ENCODE peak calls at places on chromosome 1, in eight cellular contexts. C is left ventricle myocardium inferior; Y is CD8-positive, alpha-beta memory T cell; T is fibroblast of lung; S is H1; F is neural progenitor cell; Z is effector memory CD4-positive, alpha-beta T cell; R is PC-9. U is an unnamed sample.
A peak's percentile ranks its signal among the peaks of the same experiment; 100 is the strongest.

GRCh38 chr1:27135920-27136551 is 18.9 kb downstream of the SLC9A1 start:
- DNase-seq in Z (peak; percentile 33), F (peak; percentile 60), Y (peak; percentile 22), C (no peak), T (no peak), R (no peak), S (peak; percentile 60), U (no peak)

GRCh38 chr1:200889571-200889970 is 5.1 kb upstream of the INAVA start:
- DNase-seq in Y (no peak), R (no peak), Z (no peak), C (no peak), F (no peak), S (no peak), T (no peak), U (no peak)

GRCh38 chr1:80417651-80418050 is 1383.1 kb upstream of the ADGRL2 start:
- DNase-seq in R (no peak), T (peak; percentile 19), C (no peak), Z (no peak), S (no peak), F (no peak), Y (no peak), U (no peak)

GRCh38 chr1:162107911-162108310 is 38.4 kb downstream of the NOS1AP start:
- DNase-seq in S (no peak), R (no peak), T (no peak), Y (no peak), Z (no peak), F (no peak), C (no peak), U (no peak)

GRCh38 chr1:62590255-62590969 is 6.9 kb upstream of the ANGPTL3 start:
- DNase-seq in Y (no peak), C (no peak), S (no peak), Z (no peak), R (no peak), F (no peak), T (no peak), U (no peak)

GRCh38 chr1:233627823-233628222 is 13.9 kb downstream of the KCNK1 start:
- DNase-seq in R (peak; percentile 28), C (no peak), F (no peak), Z (no peak), Y (no peak), T (no peak), S (no peak), U (no peak)

GRCh38 chr1:30746212-30747027 is 11.2 kb downstream of the LAPTM5 start:
- DNase-seq in T (no peak), S (no peak), C (no peak), R (no peak), Y (no peak), F (no peak), Z (no peak), U (no peak)

GRCh38 chr1:193674292-193674944 is 488.0 kb upstream of the B3GALT2 start:
- DNase-seq in T (peak; percentile 15), F (no peak), S (no peak), C (no peak), Z (no peak), Y (no peak), R (no peak), U (no peak)

GRCh38 chr1:224127925-224128819 is 14.3 kb downstream of the FBXO28 start:
- DNase-seq in S (no peak), Z (no peak), T (peak; percentile 49), F (no peak), R (peak; percentile 56), Y (no peak), C (no peak), U (no peak)

DNA sequence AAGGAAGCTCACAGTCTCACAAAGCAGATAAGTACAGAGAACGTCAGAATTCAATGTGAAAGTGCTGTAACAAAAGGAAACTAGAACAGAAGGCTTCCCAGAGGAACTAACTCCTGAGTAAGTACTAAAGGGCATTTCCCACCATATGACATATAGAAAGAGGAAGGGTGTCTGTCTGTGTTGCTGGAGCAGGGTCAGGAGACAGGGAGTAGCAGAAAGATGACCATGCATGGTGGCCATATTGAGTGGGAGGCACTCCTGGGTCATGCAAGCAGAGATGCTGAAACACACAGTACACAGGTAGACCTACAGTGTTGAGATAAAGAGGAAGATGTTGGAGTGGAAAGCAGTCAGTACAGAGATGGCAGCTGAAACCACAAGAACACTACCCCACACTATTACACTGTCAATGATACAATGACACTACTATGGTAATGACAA is 47.3 kb downstream of the SLC25A24 start:
- DNase-seq in R (peak; percentile 26), S (no peak), T (no peak), Z (no peak), Y (no peak), F (no peak), C (no peak), U (no peak)
- H3K9me3 ChIP-seq in R (no peaks in the 10 kb centered on the region), S (no peaks in the 10 kb centered on the region), T (no peaks in the 10 kb centered on the region), Z (no peaks in the 10 kb centered on the region), Y (no peaks in the 10 kb centered on the region), F (no peaks in the 10 kb centered on the region), C (no peaks in the 10 kb centered on the region), U (no peaks in the 10 kb centered on the region)

GRCh38 chr1:40479156-40479555 is 2.1 kb downstream of the ZFP69 start:
- DNase-seq in T (no peak), R (no peak), Z (no peak), F (no peak), S (no peak), C (no peak), Y (no peak), U (no peak)

GRCh38 chr1:40477680-40478057 is 579 bp downstream of the ZFP69 start:
- DNase-seq in F (no peak), T (peak; percentile 31), Y (no peak), C (no peak), S (no peak), R (no peak), Z (no peak), U (no peak)

GRCh38 chr1:40475268-40475667 is 1.8 kb upstream of the ZFP69 start:
- DNase-seq in C (no peak), F (no peak), Z (no peak), R (no peak), T (no peak), S (no peak), Y (no peak), U (no peak)

GRCh38 chr1:40476924-40477679 is at the start of gene ZFP69:
- DNase-seq in F (peak; percentile 83), R (no peak), C (peak; percentile 82), T (peak; percentile 64), S (peak; percentile 84), Z (peak; percentile 45), Y (peak; percentile 55), U (peak; percentile 51)

DNA sequence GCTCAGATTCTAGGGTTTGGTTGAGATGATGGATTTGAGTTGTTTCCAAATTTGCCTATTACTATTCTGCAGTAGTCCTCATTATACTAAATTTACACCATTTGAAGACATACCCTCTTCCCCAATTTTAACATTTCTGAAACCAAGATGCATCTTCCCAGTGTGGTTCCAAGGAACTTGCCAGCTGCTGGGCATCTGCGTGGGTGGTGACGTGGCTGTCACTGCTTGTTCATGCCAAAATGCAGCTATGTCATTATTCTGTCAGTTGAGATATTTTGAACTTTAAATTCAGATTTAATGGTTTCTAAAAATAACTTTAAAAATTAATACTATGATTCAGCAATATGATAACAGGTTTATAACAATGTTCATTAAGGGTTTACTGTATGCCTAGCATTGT is 1.2 kb downstream of the ZFP69 start:
- DNase-seq in Y (no peak), R (no peak), Z (no peak), C (no peak), S (no peak), F (no peak), T (no peak), U (no peak)
- H3K9me3 ChIP-seq in Y (no peaks in the 10 kb centered on the region), R (peaks cover 32% of the 10 kb centered on the region), Z (no peaks in the 10 kb centered on the region), C (peaks cover 39% of the 10 kb centered on the region), S (peaks cover 5% of the 10 kb centered on the region), F (peaks cover 16% of the 10 kb centered on the region), T (no peaks in the 10 kb centered on the region), U (peaks cover 4% of the 10 kb centered on the region)

GRCh38 chr1:118370861-118371260 is 185.8 kb upstream of the SPAG17 start:
- DNase-seq in S (no peak), R (no peak), T (no peak), Z (no peak), Y (no peak), F (no peak), C (no peak), U (no peak)

GRCh38 chr1:118363396-118363795 is 178.4 kb upstream of the SPAG17 start:
- DNase-seq in Z (no peak), F (no peak), R (no peak), Y (no peak), C (no peak), T (no peak), S (no peak), U (no peak)

GRCh38 chr1:118366296-118366695 is 181.3 kb upstream of the SPAG17 start:
- DNase-seq in F (no peak), C (no peak), R (no peak), T (peak; percentile 0), Y (no peak), S (no peak), Z (no peak), U (no peak)

GRCh38 chr1:118360817-118361216 is 175.8 kb upstream of the SPAG17 start:
- DNase-seq in R (no peak), Y (no peak), F (no peak), S (no peak), T (peak; percentile 57), Z (no peak), C (no peak), U (no peak)

GRCh38 chr1:118364882-118365281 is 179.9 kb upstream of the SPAG17 start:
- DNase-seq in R (no peak), S (no peak), Z (no peak), Y (no peak), T (no peak), C (no peak), F (no peak), U (no peak)
- H3K9me3 ChIP-seq in R (peaks cover 15% of the 10 kb centered on the region), S (peaks cover 14% of the 10 kb centered on the region), Z (no peaks in the 10 kb centered on the region), Y (no peaks in the 10 kb centered on the region), T (no peaks in the 10 kb centered on the region), C (peaks cover 81% of the 10 kb centered on the region), F (peaks cover 8% of the 10 kb centered on the region), U (no peaks in the 10 kb centered on the region)

GRCh38 chr1:220221670-220222069 is 50.6 kb downstream of the RAB3GAP2 start:
- DNase-seq in F (no peak), Z (no peak), Y (no peak), R (no peak), C (no peak), T (no peak), S (no peak), U (no peak)

GRCh38 chr1:220219136-220219442 is 53.2 kb downstream of the RAB3GAP2 start:
- DNase-seq in S (no peak), F (no peak), C (no peak), Y (no peak), T (no peak), R (no peak), Z (no peak), U (no peak)

GRCh38 chr1:220222939-220223338 is 49.3 kb downstream of the RAB3GAP2 start:
- DNase-seq in S (no peak), Z (no peak), C (no peak), R (no peak), F (no peak), Y (no peak), T (no peak), U (no peak)

GRCh38 chr1:220219865-220220698 is 52.2 kb downstream of the RAB3GAP2 start:
- DNase-seq in Z (no peak), S (no peak), R (no peak), F (no peak), T (no peak), Y (no peak), C (no peak), U (no peak)

DNA sequence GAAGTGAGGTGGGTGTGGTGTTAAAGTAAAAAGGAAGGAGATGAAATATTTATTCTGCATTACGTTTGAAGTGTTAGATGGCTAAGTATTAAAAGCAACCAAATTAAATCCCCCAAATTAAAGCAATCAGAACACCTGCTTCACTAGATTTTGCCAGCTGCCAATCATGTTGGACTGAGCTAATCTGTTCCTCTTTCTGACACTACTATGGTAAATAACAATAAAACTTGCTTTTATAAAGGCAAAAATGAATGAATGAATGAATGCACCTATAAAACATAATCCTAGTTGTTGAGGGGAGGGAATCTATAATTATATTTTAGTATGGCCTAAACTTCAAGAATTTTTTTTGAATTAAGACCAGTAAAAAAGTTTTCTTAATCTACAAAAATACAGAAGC is 51.0 kb downstream of the RAB3GAP2 start:
- DNase-seq in F (no peak), C (no peak), T (no peak), Z (no peak), Y (no peak), R (no peak), S (no peak), U (no peak)
- H3K9me3 ChIP-seq in F (no peaks in the 10 kb centered on the region), C (no peaks in the 10 kb centered on the region), T (no peaks in the 10 kb centered on the region), Z (no peaks in the 10 kb centered on the region), Y (no peaks in the 10 kb centered on the region), R (no peaks in the 10 kb centered on the region), S (no peaks in the 10 kb centered on the region), U (no peaks in the 10 kb centered on the region)